ENCODE peak calls at places on chromosomes 2 and 18, in four cellular contexts. E is astrocyte of the spinal cord, D is tibial artery, Y is SK-MEL-5. V is an unnamed sample.

GRCh38 chr2:120471166-120471565 is 125.2 kb downstream of the INHBB start:
- DNase-seq in E (no peak), D (peak), Y (no peak), V (no peak)

GRCh38 chr2:85750509-85751299 is 3.1 kb upstream of the ATOH8 start:
- DNase-seq in E (no peak), D (peak), Y (peak), V (no peak)

GRCh38 chr2:137048455-137048854 is 283.1 kb downstream of the THSD7B start:
- DNase-seq in E (no peak), D (no peak), Y (no peak), V (no peak)

GRCh38 chr2:24105816-24106215 is 17.3 kb downstream of the PFN4 start:
- DNase-seq in E (no peak), D (no peak), Y (no peak), V (no peak)

GRCh38 chr2:218317832-218318231 is 25.5 kb upstream of the TMBIM1 start:
- DNase-seq in E (no peak), D (no peak), Y (no peak), V (no peak)

GRCh38 chr2:62382757-62383156 is 123.2 kb downstream of the TMEM17 start:
- DNase-seq in E (no peak), D (no peak), Y (peak), V (no peak)

GRCh38 chr2:196315388-196316049 is 144.1 kb upstream of the STK17B start:
- DNase-seq in E (peak), D (no peak), Y (no peak), V (no peak)

GRCh38 chr2:14626873-14627272 is 5.6 kb upstream of the LRATD1 start:
- DNase-seq in E (no peak), D (no peak), Y (no peak), V (no peak)

GRCh38 chr2:59025157-59025757 is 784.1 kb upstream of the FANCL start:
- DNase-seq in E (peak), D (no peak), Y (peak), V (no peak)

GRCh38 chr2:156343096-156343939 is 10.8 kb upstream of the NR4A2 start:
- DNase-seq in E (no peak), D (no peak), Y (no peak), V (no peak)

GRCh38 chr18:58516514-58517285 is 112.2 kb downstream of the ALPK2 start:
- DNase-seq in E (no peak), D (no peak), Y (no peak), V (no peak)

GRCh38 chr18:7904529-7904928 is 337.4 kb downstream of the PTPRM start:
- DNase-seq in E (peak), D (no peak), Y (no peak), V (no peak)

GRCh38 chr2:84302513-84303412 is 156.3 kb downstream of the SUCLG1 start:
- DNase-seq in E (peak), D (no peak), Y (peak), V (peak)

GRCh38 chr2:220533485-220533884 is 906.1 kb downstream of the SLC4A3 start:
- DNase-seq in E (no peak), D (no peak), Y (peak), V (no peak)

GRCh38 chr18:58682429-58683069 is 11.3 kb downstream of the MALT1 start:
- DNase-seq in E (peak), D (no peak), Y (no peak), V (no peak)

GRCh38 chr2:145421841-145422240 is 901.9 kb upstream of the ZEB2 start:
- DNase-seq in E (peak), D (no peak), Y (no peak), V (no peak)

GRCh38 chr2:164599954-164600589 is 21.2 kb downstream of the GRB14 start:
- DNase-seq in E (peak), D (no peak), Y (peak), V (peak)

GRCh38 chr18:75365230-75365629 is 62.3 kb downstream of the SMIM21 start:
- DNase-seq in E (no peak), D (no peak), Y (no peak), V (no peak)

GRCh38 chr18:63427566-63427965 is 5.3 kb upstream of the VPS4B start:
- DNase-seq in E (no peak), D (no peak), Y (no peak), V (no peak)

GRCh38 chr2:133970641-133971040 is 283.2 kb upstream of the MGAT5 start:
- DNase-seq in E (no peak), D (no peak), Y (no peak), V (no peak)

GRCh38 chr2:237806334-237806733 is 7.8 kb downstream of the RBM44 start:
- DNase-seq in E (peak), D (no peak), Y (peak), V (peak)

GRCh38 chr18:74375999-74376398 is 60.4 kb downstream of the C18orf63 start:
- DNase-seq in E (no peak), D (no peak), Y (no peak), V (no peak)

V was measured in COLO829.